ENCODE peak calls at places on chromosomes 4 and X, in eight cellular contexts. One of them, this sample, is unnamed.

GRCh38 chr4:45317276-45317675 is 590.9 kb upstream of the GNPDA2 start:
- DNase-seq in K562: no peak
- DNase-seq in heart left ventricle: no peak
- DNase-seq in psoas muscle: no peak
- DNase-seq in brain microvascular endothelial cell: no peak
- DNase-seq in Karpas-422: no peak
- DNase-seq in keratinocyte: no peak
- DNase-seq in IMR-90: no peak
- DNase-seq in this sample: no peak

GRCh38 chr4:113823291-113823659 is 61.7 kb upstream of the CAMK2D start:
- DNase-seq in K562: no peak
- DNase-seq in heart left ventricle: no peak
- DNase-seq in psoas muscle: no peak
- DNase-seq in brain microvascular endothelial cell: no peak
- DNase-seq in Karpas-422: no peak
- DNase-seq in keratinocyte: no peak
- DNase-seq in IMR-90: peak; percentile 43
- DNase-seq in this sample: no peak

GRCh38 chrX:18676470-18676869 is 4.6 kb upstream of the RS1 start:
- DNase-seq in K562: peak; percentile 49
- DNase-seq in heart left ventricle: no peak
- DNase-seq in psoas muscle: no peak
- DNase-seq in brain microvascular endothelial cell: no peak
- DNase-seq in Karpas-422: no peak
- DNase-seq in keratinocyte: no peak
- DNase-seq in IMR-90: peak; percentile 5
- DNase-seq in this sample: no peak

GRCh38 chr4:69764311-69764710 is 3.9 kb upstream of the SULT1B1 start:
- DNase-seq in K562: no peak
- DNase-seq in heart left ventricle: no peak
- DNase-seq in psoas muscle: no peak
- DNase-seq in brain microvascular endothelial cell: no peak
- DNase-seq in Karpas-422: no peak
- DNase-seq in keratinocyte: no peak
- DNase-seq in IMR-90: no peak
- DNase-seq in this sample: no peak

GRCh38 chr4:88765729-88766128 is 68.1 kb upstream of the NAP1L5 start:
- DNase-seq in K562: no peak
- DNase-seq in heart left ventricle: peak; percentile 56
- DNase-seq in psoas muscle: peak; percentile 67
- DNase-seq in brain microvascular endothelial cell: peak; percentile 76
- DNase-seq in Karpas-422: no peak
- DNase-seq in keratinocyte: no peak
- DNase-seq in IMR-90: peak; percentile 84
- DNase-seq in this sample: no peak

GRCh38 chrX:6460893-6461490 is 73.9 kb downstream of the VCX3A start:
- DNase-seq in K562: no peak
- DNase-seq in heart left ventricle: no peak
- DNase-seq in psoas muscle: no peak
- DNase-seq in brain microvascular endothelial cell: peak; percentile 28
- DNase-seq in Karpas-422: no peak
- DNase-seq in keratinocyte: no peak
- DNase-seq in IMR-90: no peak
- DNase-seq in this sample: no peak

GRCh38 chrX:33840176-33840575 is 291.9 kb downstream of the FAM47A start:
- DNase-seq in K562: no peak
- DNase-seq in heart left ventricle: no peak
- DNase-seq in psoas muscle: no peak
- DNase-seq in brain microvascular endothelial cell: no peak
- DNase-seq in Karpas-422: no peak
- DNase-seq in keratinocyte: no peak
- DNase-seq in IMR-90: no peak
- DNase-seq in this sample: no peak

GRCh38 chrX:77917294-77917933 is 6.9 kb downstream of the ATP7A start:
- DNase-seq in K562: no peak
- DNase-seq in heart left ventricle: no peak
- DNase-seq in psoas muscle: no peak
- DNase-seq in brain microvascular endothelial cell: no peak
- DNase-seq in Karpas-422: no peak
- DNase-seq in keratinocyte: no peak
- DNase-seq in IMR-90: no peak
- DNase-seq in this sample: no peak

GRCh38 chrX:134512566-134512965 is 52.6 kb downstream of the HPRT1 start:
- DNase-seq in K562: no peak
- DNase-seq in heart left ventricle: no peak
- DNase-seq in psoas muscle: no peak
- DNase-seq in brain microvascular endothelial cell: peak; percentile 81
- DNase-seq in Karpas-422: peak; percentile 51
- DNase-seq in keratinocyte: peak; percentile 71
- DNase-seq in IMR-90: peak; percentile 89
- DNase-seq in this sample: no peak

GRCh38 chr4:101155859-101156430 is 191.4 kb downstream of the PPP3CA start:
- DNase-seq in K562: no peak
- DNase-seq in heart left ventricle: no peak
- DNase-seq in psoas muscle: no peak
- DNase-seq in brain microvascular endothelial cell: no peak
- DNase-seq in Karpas-422: no peak
- DNase-seq in keratinocyte: no peak
- DNase-seq in IMR-90: no peak
- DNase-seq in this sample: no peak

GRCh38 chrX:40307871-40308270 is 210.1 kb upstream of the BCOR start:
- DNase-seq in K562: no peak
- DNase-seq in heart left ventricle: no peak
- DNase-seq in psoas muscle: no peak
- DNase-seq in brain microvascular endothelial cell: no peak
- DNase-seq in Karpas-422: no peak
- DNase-seq in keratinocyte: no peak
- DNase-seq in IMR-90: no peak
- DNase-seq in this sample: no peak

GRCh38 chr4:112633477-112634235 is 3.1 kb downstream of the ZGRF1 start:
- DNase-seq in K562: no peak
- DNase-seq in heart left ventricle: no peak
- DNase-seq in psoas muscle: no peak
- DNase-seq in brain microvascular endothelial cell: no peak
- DNase-seq in Karpas-422: peak; percentile 78
- DNase-seq in keratinocyte: no peak
- DNase-seq in IMR-90: peak; percentile 43
- DNase-seq in this sample: no peak

GRCh38 chrX:96861661-96862060 is 22.0 kb upstream of the RPA4 start:
- DNase-seq in K562: no peak
- DNase-seq in heart left ventricle: no peak
- DNase-seq in psoas muscle: no peak
- DNase-seq in brain microvascular endothelial cell: no peak
- DNase-seq in Karpas-422: no peak
- DNase-seq in keratinocyte: no peak
- DNase-seq in IMR-90: no peak
- DNase-seq in this sample: no peak

GRCh38 chr4:106286611-106287010 is 29.4 kb downstream of the TBCK start:
- DNase-seq in K562: no peak
- DNase-seq in heart left ventricle: no peak
- DNase-seq in psoas muscle: no peak
- DNase-seq in brain microvascular endothelial cell: no peak
- DNase-seq in Karpas-422: no peak
- DNase-seq in keratinocyte: no peak
- DNase-seq in IMR-90: no peak
- DNase-seq in this sample: no peak

GRCh38 chr4:185542626-185543336 is 7.5 kb upstream of the PDLIM3 start:
- DNase-seq in K562: no peak
- DNase-seq in heart left ventricle: peak; percentile 79
- DNase-seq in psoas muscle: peak; percentile 66
- DNase-seq in brain microvascular endothelial cell: no peak
- DNase-seq in Karpas-422: no peak
- DNase-seq in keratinocyte: no peak
- DNase-seq in IMR-90: peak; percentile 46
- DNase-seq in this sample: no peak

GRCh38 chr4:85932371-85933305 is 427.2 kb downstream of the MAPK10 start:
- DNase-seq in K562: no peak
- DNase-seq in heart left ventricle: no peak
- DNase-seq in psoas muscle: peak; percentile 15
- DNase-seq in brain microvascular endothelial cell: no peak
- DNase-seq in Karpas-422: no peak
- DNase-seq in keratinocyte: no peak
- DNase-seq in IMR-90: no peak
- DNase-seq in this sample: no peak

GRCh38 chr4:71270901-71271300 is 67.9 kb upstream of the SLC4A4 start:
- DNase-seq in K562: peak; percentile 9
- DNase-seq in heart left ventricle: no peak
- DNase-seq in psoas muscle: no peak
- DNase-seq in brain microvascular endothelial cell: no peak
- DNase-seq in Karpas-422: peak; percentile 80
- DNase-seq in keratinocyte: no peak
- DNase-seq in IMR-90: peak; percentile 45
- DNase-seq in this sample: no peak

GRCh38 chr4:72323227-72323626 is 245.8 kb downstream of the ADAMTS3 start:
- DNase-seq in K562: no peak
- DNase-seq in heart left ventricle: no peak
- DNase-seq in psoas muscle: no peak
- DNase-seq in brain microvascular endothelial cell: no peak
- DNase-seq in Karpas-422: no peak
- DNase-seq in keratinocyte: no peak
- DNase-seq in IMR-90: no peak
- DNase-seq in this sample: no peak

GRCh38 chr4:73740353-73740778 is at the start of gene CXCL8:
- DNase-seq in K562: peak; percentile 13
- DNase-seq in heart left ventricle: peak; percentile 64
- DNase-seq in psoas muscle: peak; percentile 30
- DNase-seq in brain microvascular endothelial cell: peak; percentile 96
- DNase-seq in Karpas-422: no peak
- DNase-seq in keratinocyte: peak; percentile 80
- DNase-seq in IMR-90: peak; percentile 91
- DNase-seq in this sample: no peak

GRCh38 chrX:1246816-1247215 is 21.8 kb upstream of the CSF2RA start:
- DNase-seq in K562: peak; percentile 50
- DNase-seq in heart left ventricle: peak; percentile 66
- DNase-seq in psoas muscle: peak; percentile 54
- DNase-seq in brain microvascular endothelial cell: peak; percentile 63
- DNase-seq in Karpas-422: peak; percentile 94
- DNase-seq in keratinocyte: no peak
- DNase-seq in IMR-90: no peak
- DNase-seq in this sample: peak; percentile 45

GRCh38 chr4:182447938-182448280 is 204.7 kb downstream of the TENM3 start:
- DNase-seq in K562: no peak
- DNase-seq in heart left ventricle: no peak
- DNase-seq in psoas muscle: no peak
- DNase-seq in brain microvascular endothelial cell: no peak
- DNase-seq in Karpas-422: no peak
- DNase-seq in keratinocyte: no peak
- DNase-seq in IMR-90: no peak
- DNase-seq in this sample: no peak
- H3K27ac ChIP-seq in K562: no peak overlapping the region
- H3K27ac ChIP-seq in heart left ventricle: no peak overlapping the region
- H3K27ac ChIP-seq in psoas muscle: peak overlapping the region; percentile 82
- H3K27ac ChIP-seq in brain microvascular endothelial cell: no peak overlapping the region
- H3K27ac ChIP-seq in Karpas-422: no peak overlapping the region
- H3K27ac ChIP-seq in keratinocyte: no peak overlapping the region
- H3K27ac ChIP-seq in IMR-90: peak overlapping the region; percentile 2
- H3K27ac ChIP-seq in this sample: no peak overlapping the region

DNA sequence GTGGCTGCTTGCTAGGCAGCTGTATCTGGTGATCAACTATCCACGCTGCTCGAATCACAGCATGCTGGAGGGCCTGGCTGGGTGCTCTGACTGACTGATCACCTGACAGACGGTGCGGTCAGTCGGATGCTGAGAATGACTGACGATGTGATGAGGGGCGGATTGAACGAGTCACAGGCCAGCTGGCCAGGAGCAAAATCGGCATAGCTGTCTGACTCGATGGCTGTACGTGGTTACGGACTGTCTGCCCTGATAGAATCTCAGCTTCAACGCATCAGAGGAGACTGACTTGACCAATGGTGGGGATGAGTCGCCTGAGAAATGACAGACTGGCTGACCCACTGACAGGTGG is 1.0 kb upstream of the SUV39H1 start:
- DNase-seq in K562: no peak
- DNase-seq in heart left ventricle: no peak
- DNase-seq in psoas muscle: no peak
- DNase-seq in brain microvascular endothelial cell: no peak
- DNase-seq in Karpas-422: no peak
- DNase-seq in keratinocyte: no peak
- DNase-seq in IMR-90: peak; percentile 28
- DNase-seq in this sample: no peak
- H3K4me3 ChIP-seq in K562: no peak overlapping the region
- H3K4me3 ChIP-seq in heart left ventricle: peak overlapping the region; percentile 86
- H3K4me3 ChIP-seq in psoas muscle: peak overlapping the region; percentile 68
- H3K4me3 ChIP-seq in brain microvascular endothelial cell: peak overlapping the region; percentile 64
- H3K4me3 ChIP-seq in Karpas-422: peak overlapping the region; percentile 70
- H3K4me3 ChIP-seq in keratinocyte: peak overlapping the region; percentile 71
- H3K4me3 ChIP-seq in IMR-90: peak overlapping the region; percentile 64
- H3K4me3 ChIP-seq in this sample: no peak overlapping the region

GRCh38 chr4:109496875-109497274 is 63.2 kb upstream of the MCUB start:
- DNase-seq in K562: no peak
- DNase-seq in heart left ventricle: no peak
- DNase-seq in psoas muscle: no peak
- DNase-seq in brain microvascular endothelial cell: no peak
- DNase-seq in Karpas-422: no peak
- DNase-seq in keratinocyte: no peak
- DNase-seq in IMR-90: no peak
- DNase-seq in this sample: no peak
- H3K36me3 ChIP-seq in K562: peaks cover 58% of the 10 kb centered on the region
- H3K36me3 ChIP-seq in heart left ventricle: peaks cover 10% of the 10 kb centered on the region
- H3K36me3 ChIP-seq in psoas muscle: peaks cover 80% of the 10 kb centered on the region
- H3K36me3 ChIP-seq in brain microvascular endothelial cell: peaks cover 27% of the 10 kb centered on the region
- H3K36me3 ChIP-seq in Karpas-422: peaks cover 65% of the 10 kb centered on the region
- H3K36me3 ChIP-seq in keratinocyte: peaks cover 14% of the 10 kb centered on the region
- H3K36me3 ChIP-seq in IMR-90: peaks cover 29% of the 10 kb centered on the region
- H3K36me3 ChIP-seq in this sample: peaks cover 55% of the 10 kb centered on the region

GRCh38 chr4:76301068-76301774 is 5.3 kb upstream of the STBD1 start:
- DNase-seq in K562: peak; percentile 72
- DNase-seq in heart left ventricle: no peak
- DNase-seq in psoas muscle: peak; percentile 34
- DNase-seq in brain microvascular endothelial cell: peak; percentile 67
- DNase-seq in Karpas-422: no peak
- DNase-seq in keratinocyte: no peak
- DNase-seq in IMR-90: peak; percentile 89
- DNase-seq in this sample: no peak
- H3K27ac ChIP-seq in K562: peak overlapping the region; percentile 86
- H3K27ac ChIP-seq in heart left ventricle: peak overlapping the region; percentile 47
- H3K27ac ChIP-seq in psoas muscle: peak overlapping the region; percentile 87
- H3K27ac ChIP-seq in brain microvascular endothelial cell: no peak overlapping the region
- H3K27ac ChIP-seq in Karpas-422: no peak overlapping the region
- H3K27ac ChIP-seq in keratinocyte: no peak overlapping the region
- H3K27ac ChIP-seq in IMR-90: no peak overlapping the region
- H3K27ac ChIP-seq in this sample: no peak overlapping the region

GRCh38 chr4:687048-687974 is 1.6 kb downstream of the SLC49A3 start:
- DNase-seq in K562: peak; percentile 91
- DNase-seq in heart left ventricle: peak; percentile 87
- DNase-seq in psoas muscle: peak; percentile 95
- DNase-seq in brain microvascular endothelial cell: peak; percentile 88
- DNase-seq in Karpas-422: no peak
- DNase-seq in keratinocyte: no peak
- DNase-seq in IMR-90: peak; percentile 77
- DNase-seq in this sample: no peak
- H3K4me3 ChIP-seq in K562: peak overlapping the region; percentile 28
- H3K4me3 ChIP-seq in heart left ventricle: peak overlapping the region; percentile 27
- H3K4me3 ChIP-seq in psoas muscle: peak overlapping the region; percentile 66
- H3K4me3 ChIP-seq in brain microvascular endothelial cell: peak overlapping the region; percentile 22
- H3K4me3 ChIP-seq in Karpas-422: no peak overlapping the region
- H3K4me3 ChIP-seq in keratinocyte: no peak overlapping the region
- H3K4me3 ChIP-seq in IMR-90: no peak overlapping the region
- H3K4me3 ChIP-seq in this sample: no peak overlapping the region